ENCODE peak calls at places on chromosomes 16 and 17, in seven cellular contexts. J, L, W, I, Q, A and B are unnamed samples.
A peak's percentile ranks its signal among the peaks of the same experiment; 100 is the strongest.

GRCh38 chr17:61496957-61497653 is 44.9 kb downstream of the TBX4 start:
- DNase-seq in L (no peak), Q (no peak), I (no peak), A (no peak), W (no peak), J (no peak), B (no peak)

GRCh38 chr16:84482951-84483881 is 21.2 kb downstream of the MEAK7 start:
- DNase-seq in A (peak; percentile 40), J (no peak), W (no peak), I (peak; percentile 18), Q (no peak), L (peak; percentile 72), B (no peak)

GRCh38 chr17:27651411-27652345 is 20.7 kb downstream of the LGALS9 start:
- DNase-seq in J (peak; percentile 53), Q (peak; percentile 78), W (peak; percentile 19), L (peak; percentile 94), I (peak; percentile 77), A (peak; percentile 62), B (no peak)

GRCh38 chr16:12869681-12870427 is 31.5 kb upstream of the SHISA9 start:
- DNase-seq in A (no peak), Q (no peak), I (no peak), J (no peak), L (no peak), W (peak; percentile 13), B (peak; percentile 15)

GRCh38 chr16:81693467-81694303 is 85.4 kb upstream of the PLCG2 start:
- DNase-seq in Q (no peak), I (no peak), W (peak; percentile 42), A (no peak), L (no peak), J (peak; percentile 25), B (no peak)

GRCh38 chr16:66459878-66460277 is 32.8 kb downstream of the BEAN1 start:
- DNase-seq in L (peak; percentile 72), J (no peak), A (no peak), W (peak; percentile 29), I (no peak), Q (no peak), B (no peak)

GRCh38 chr16:14529010-14529669 is 100.9 kb downstream of the PARN start:
- DNase-seq in A (peak; percentile 66), L (peak; percentile 89), I (peak; percentile 77), W (peak; percentile 94), Q (peak; percentile 83), J (peak; percentile 97), B (peak; percentile 61)

GRCh38 chr16:12410842-12411490 is 392.7 kb downstream of the CPPED1 start:
- DNase-seq in L (no peak), A (no peak), W (no peak), J (no peak), Q (no peak), I (no peak), B (no peak)

GRCh38 chr16:57822018-57822553 is 19.8 kb upstream of the KIFC3 start:
- DNase-seq in A (no peak), W (no peak), Q (no peak), L (no peak), J (no peak), I (no peak), B (no peak)

GRCh38 chr16:15466886-15467781 is 32.7 kb downstream of the BMERB1 start:
- DNase-seq in A (no peak), W (no peak), I (no peak), L (no peak), Q (no peak), J (peak; percentile 36), B (no peak)

GRCh38 chr17:77025781-77026180 is 115.0 kb upstream of the SEC14L1 start:
- DNase-seq in L (no peak), A (no peak), J (no peak), W (no peak), Q (no peak), I (no peak), B (no peak)
- H3K4me3 ChIP-seq in L (no peak overlapping the region), A (no peak overlapping the region), J (no peak overlapping the region), W (no peak overlapping the region), Q (no peak overlapping the region), I (no peak overlapping the region), B (no peak overlapping the region)

GRCh38 chr17:15233022-15233805 is 31.9 kb downstream of the PMP22 start:
- DNase-seq in Q (no peak), L (no peak), J (peak; percentile 50), A (no peak), W (peak; percentile 68), I (no peak), B (no peak)
- TF ChIP-seq CTCF in Q (no peak), L (no peak), J (peak; percentile 47), A (no peak), W (peak; percentile 63), I (no peak), B (peak; percentile 57)

GRCh38 chr17:8062435-8062806 is 23.6 kb downstream of the ALOX15B start:
- DNase-seq in I (no peak), A (no peak), W (no peak), J (peak; percentile 62), Q (no peak), L (no peak), B (no peak)
- H3K4me3 ChIP-seq in I (no peak overlapping the region), A (no peak overlapping the region), W (no peak overlapping the region), J (no peak overlapping the region), Q (no peak overlapping the region), L (no peak overlapping the region), B (no peak overlapping the region)

DNA sequence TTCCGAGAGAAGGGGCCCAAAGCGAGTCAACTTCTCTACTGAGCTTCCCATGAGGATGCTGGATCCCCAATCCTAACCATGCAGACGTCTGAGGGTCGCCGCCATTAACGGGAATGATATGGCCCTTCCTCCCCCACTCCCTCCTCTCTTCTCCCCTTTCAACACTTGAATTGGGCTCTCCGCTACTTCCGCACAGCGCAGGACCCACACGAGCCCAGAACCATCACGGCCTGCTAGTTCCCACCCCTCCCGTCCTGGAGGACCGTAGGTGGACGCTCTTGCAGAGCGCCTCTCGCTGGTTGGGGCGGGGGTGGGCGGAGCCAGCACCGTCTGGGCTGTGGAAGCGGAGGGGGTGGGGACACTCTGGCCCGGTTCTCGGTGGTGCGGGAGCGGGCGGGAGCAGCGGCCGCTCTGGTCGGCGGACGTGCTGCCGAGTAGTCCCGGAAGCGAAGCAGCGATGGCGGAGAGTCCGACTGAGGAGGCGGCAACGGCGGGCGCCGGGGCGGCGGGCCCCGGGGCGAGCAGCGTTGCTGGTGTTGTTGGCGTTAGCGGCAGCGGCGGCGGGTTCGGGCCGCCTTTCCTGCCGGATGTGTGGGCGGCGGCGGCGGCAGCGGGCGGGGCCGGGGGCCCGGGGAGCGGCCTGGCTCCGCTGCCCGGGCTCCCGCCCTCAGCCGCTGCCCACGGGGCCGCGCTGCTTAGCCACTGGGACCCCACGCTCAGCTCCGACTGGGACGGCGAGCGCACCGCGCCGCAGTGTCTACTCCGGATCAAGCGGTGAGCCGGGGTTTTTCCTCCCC is at the start of gene UBE2Z:
- DNase-seq in I (peak; percentile 94), A (peak; percentile 93), J (peak; percentile 95), W (peak; percentile 97), Q (peak; percentile 96), L (peak; percentile 97), B (no peak)
- TF ChIP-seq CTCF in I (no peak), A (no peak), J (no peak), W (peak; percentile 4), Q (no peak), L (peak; percentile 16), B (peak; percentile 6)

DNA sequence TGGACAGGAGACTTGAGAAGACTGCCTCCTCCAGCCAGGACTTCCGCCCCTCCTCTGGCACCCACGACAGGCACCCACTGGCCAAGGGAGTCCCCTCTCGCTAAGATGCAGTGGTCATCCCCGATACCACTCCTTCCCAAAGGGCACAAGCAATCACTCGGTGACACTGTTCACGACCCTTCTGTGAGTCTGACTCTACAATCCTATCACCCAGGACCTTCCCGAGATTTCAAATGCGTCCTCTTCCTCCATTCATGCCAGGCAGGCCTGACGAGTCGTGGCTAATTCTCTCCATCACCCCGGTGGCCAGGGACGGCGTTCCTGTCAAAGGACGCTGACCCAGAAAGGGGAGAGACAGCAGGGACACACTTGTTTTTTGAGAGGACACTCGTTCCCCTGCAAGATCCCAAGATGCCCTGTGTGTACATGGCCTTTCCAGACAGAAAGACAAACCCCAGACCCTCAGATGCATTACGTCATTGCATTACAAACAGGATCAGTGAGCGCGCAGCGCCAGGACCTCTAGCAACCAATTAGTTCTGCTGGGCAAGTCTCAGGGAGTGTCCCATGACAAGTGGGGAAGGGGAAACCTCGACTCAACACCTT is 12.2 kb downstream of the FBXO31 start:
- DNase-seq in I (no peak), W (no peak), Q (no peak), A (no peak), J (peak; percentile 27), L (no peak), B (no peak)
- H3K4me3 ChIP-seq in I (no peak overlapping the region), W (no peak overlapping the region), Q (no peak overlapping the region), A (no peak overlapping the region), J (no peak overlapping the region), L (no peak overlapping the region), B (no peak overlapping the region)

GRCh38 chr16:1494129-1494640 is 1.0 kb downstream of the TELO2 start:
- DNase-seq in W (peak; percentile 80), Q (peak; percentile 31), I (peak; percentile 44), L (no peak), J (peak; percentile 83), A (no peak), B (no peak)
- TF ChIP-seq CTCF in W (peak; percentile 79), Q (no peak), I (peak; percentile 27), L (no peak), J (peak; percentile 90), A (peak; percentile 20), B (peak; percentile 31)

GRCh38 chr16:73053038-73053378 is 5.1 kb upstream of the ZFHX3 start:
- DNase-seq in Q (no peak), J (no peak), L (no peak), I (no peak), A (no peak), W (no peak), B (no peak)
- H3K4me3 ChIP-seq in Q (no peak overlapping the region), J (no peak overlapping the region), L (no peak overlapping the region), I (no peak overlapping the region), A (no peak overlapping the region), W (no peak overlapping the region), B (no peak overlapping the region)

GRCh38 chr16:26464576-26465266 is 602.0 kb upstream of the C16orf82 start:
- DNase-seq in L (no peak), J (no peak), Q (no peak), I (no peak), W (no peak), A (no peak), B (no peak)
- TF ChIP-seq CTCF in L (no peak), J (no peak), Q (no peak), I (no peak), W (no peak), A (no peak), B (no peak)